ENCODE peak calls at places on chromosomes 2 and 18, in four cellular contexts. Y is fibroblast of lung, R is GM12865, E is nephron progenitor cell. G is an unnamed sample.

GRCh38 chr2:47602996-47603395 is 179.9 kb upstream of the MSH6 start:
- DNase-seq in Y (peak; percentile 14), R (no peak), E (no peak), G (no peak)

GRCh38 chr2:220365023-220365422 is 737.6 kb downstream of the SLC4A3 start:
- DNase-seq in Y (peak; percentile 87), E (no peak), R (no peak), G (peak; percentile 44)

GRCh38 chr2:170204561-170204960 is 26.6 kb downstream of the MYO3B start:
- DNase-seq in R (no peak), Y (no peak), E (no peak), G (no peak)

GRCh38 chr2:120656273-120656960 is 79.3 kb upstream of the GLI2 start:
- DNase-seq in R (no peak), Y (peak; percentile 46), E (no peak), G (no peak)

GRCh38 chr2:195664528-195664927 is 7.5 kb downstream of the SLC39A10 start:
- DNase-seq in Y (no peak), E (no peak), R (no peak), G (no peak)

GRCh38 chr2:74516070-74516633 is 1.9 kb downstream of the TLX2 start:
- DNase-seq in R (peak; percentile 82), E (peak; percentile 73), Y (no peak), G (peak; percentile 65)

GRCh38 chr2:175366814-175367213 is 185.3 kb upstream of the ATP5MC3 start:
- DNase-seq in Y (peak; percentile 24), E (peak; percentile 50), R (peak; percentile 45), G (peak; percentile 55)

GRCh38 chr2:186533717-186534116 is 47.7 kb downstream of the ZC3H15 start:
- DNase-seq in E (no peak), R (no peak), Y (no peak), G (no peak)

GRCh38 chr2:6750389-6751158 is 115.1 kb downstream of the CMPK2 start:
- DNase-seq in Y (peak; percentile 21), R (no peak), E (no peak), G (no peak)

GRCh38 chr2:230748087-230748486 is 35.4 kb downstream of the CAB39 start:
- DNase-seq in Y (peak; percentile 80), E (no peak), R (no peak), G (no peak)

GRCh38 chr18:79156330-79156729 is 87.1 kb downstream of the ATP9B start:
- DNase-seq in R (no peak), E (no peak), Y (no peak), G (no peak)

GRCh38 chr2:14781148-14781547 is 148.6 kb downstream of the LRATD1 start:
- DNase-seq in R (no peak), E (no peak), Y (no peak), G (peak; percentile 23)

GRCh38 chr2:61253136-61253535 is 91.1 kb downstream of the C2orf74 start:
- DNase-seq in E (no peak), R (no peak), Y (peak; percentile 20), G (no peak)

GRCh38 chr2:41930807-41931566 is 116.8 kb upstream of the PKDCC start:
- DNase-seq in E (no peak), Y (peak; percentile 67), R (peak; percentile 75), G (peak; percentile 58)

GRCh38 chr18:47881752-47882455 is 48.6 kb downstream of the SMAD2 start:
- DNase-seq in E (no peak), R (no peak), Y (peak; percentile 75), G (no peak)

GRCh38 chr2:221501210-221501882 is 70.8 kb downstream of the EPHA4 start:
- DNase-seq in E (no peak), R (no peak), Y (peak; percentile 88), G (no peak)

GRCh38 chr18:9774150-9774549 is 66.0 kb downstream of the RAB31 start:
- DNase-seq in E (no peak), Y (no peak), R (no peak), G (no peak)

GRCh38 chr2:102839668-102840388 is 78.0 kb downstream of the TMEM182 start:
- DNase-seq in Y (peak; percentile 12), E (peak; percentile 57), R (peak; percentile 32), G (peak; percentile 21)

GRCh38 chr2:101989740-101990460 is 1.9 kb upstream of the IL1R2 start:
- DNase-seq in R (no peak), Y (no peak), E (no peak), G (no peak)

GRCh38 chr2:145652992-145653545 is 1133.2 kb upstream of the ZEB2 start:
- DNase-seq in Y (peak; percentile 87), R (no peak), E (no peak), G (peak; percentile 72)

GRCh38 chr2:26161926-26162325 is 11.0 kb upstream of the GAREM2 start:
- DNase-seq in Y (no peak), R (no peak), E (no peak), G (no peak)

GRCh38 chr18:46009158-46009866 is 42.2 kb upstream of the EPG5 start:
- DNase-seq in R (no peak), Y (no peak), E (no peak), G (no peak)

GRCh38 chr2:232482301-232483238 is 5.1 kb downstream of the ECEL1 start:
- DNase-seq in Y (no peak), R (no peak), E (peak; percentile 2), G (no peak)

GRCh38 chr2:218291318-218291933 is 877 bp downstream of the TMBIM1 start:
- DNase-seq in R (no peak), E (no peak), Y (no peak), G (no peak)

GRCh38 chr2:25981596-25982272 is 563 bp downstream of the KIF3C start:
- DNase-seq in R (no peak), E (peak; percentile 57), Y (peak; percentile 21), G (no peak)

GRCh38 chr18:8162797-8163196 is 446.4 kb upstream of the RAB12 start:
- DNase-seq in Y (no peak), E (no peak), R (no peak), G (peak; percentile 12)

GRCh38 chr2:154507186-154507585 is 191.3 kb upstream of the KCNJ3 start:
- DNase-seq in R (peak; percentile 6), Y (no peak), E (no peak), G (no peak)

GRCh38 chr2:164430166-164430783 is 191.0 kb downstream of the GRB14 start:
- DNase-seq in R (peak; percentile 43), Y (peak; percentile 41), E (peak; percentile 23), G (peak; percentile 30)

GRCh38 chr18:24271381-24272331 is 126.0 kb downstream of the OSBPL1A start:
- DNase-seq in R (peak; percentile 23), E (peak; percentile 78), Y (peak; percentile 84), G (peak; percentile 64)

GRCh38 chr2:154338359-154338967 is 360.0 kb upstream of the KCNJ3 start:
- DNase-seq in R (no peak), Y (no peak), E (no peak), G (no peak)

GRCh38 chr2:177353084-177353483 is 39.5 kb upstream of the AGPS start:
- DNase-seq in Y (peak; percentile 81), R (no peak), E (no peak), G (no peak)

GRCh38 chr2:200509227-200509607 is 651 bp downstream of the KCTD18 start:
- DNase-seq in Y (no peak), R (peak; percentile 12), E (no peak), G (peak; percentile 47)

DNA sequence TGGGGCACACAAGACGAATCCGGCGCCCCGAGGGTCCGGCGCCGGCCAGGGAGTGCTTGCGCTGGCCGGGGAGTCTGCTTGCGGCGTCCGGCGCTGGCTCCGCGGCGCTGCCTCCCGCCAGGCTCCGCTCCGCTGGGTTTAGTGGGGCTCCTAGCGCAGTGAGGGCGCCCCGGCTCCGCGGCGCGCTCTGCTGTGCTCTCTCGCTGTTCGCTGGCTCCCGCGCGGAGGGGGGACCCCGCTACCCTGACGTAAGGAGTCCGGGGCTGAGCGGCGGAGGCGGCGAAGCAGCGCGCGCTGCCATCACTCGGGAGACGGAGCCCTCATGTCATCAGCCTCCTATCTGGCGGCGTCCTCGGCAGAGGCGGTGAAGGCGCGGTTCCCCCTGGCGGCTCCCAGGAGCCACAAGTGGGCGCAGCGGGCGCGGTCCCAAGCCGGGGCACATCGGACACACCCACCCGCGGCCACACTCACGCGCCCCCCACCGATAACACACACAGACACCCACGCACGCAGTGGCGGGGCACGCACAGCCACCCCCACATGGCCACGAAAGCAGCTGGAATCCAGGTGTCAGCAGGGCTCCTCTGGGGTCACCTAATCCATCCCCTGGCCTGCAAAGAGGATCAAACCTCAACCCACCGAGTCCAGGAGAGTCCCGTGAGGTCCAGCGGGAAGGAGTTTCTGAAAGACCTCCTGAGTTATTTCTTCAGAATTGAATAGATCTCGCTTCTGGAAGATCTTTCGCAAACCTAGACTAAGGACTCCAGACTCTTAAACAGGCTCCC is at the start of gene C1QL2:
- DNase-seq in R (no peak), E (peak; percentile 71), Y (no peak), G (no peak)
- TF ChIP-seq CTCF in R (no peak), E (no peak), Y (no peak), G (no peak)

DNA sequence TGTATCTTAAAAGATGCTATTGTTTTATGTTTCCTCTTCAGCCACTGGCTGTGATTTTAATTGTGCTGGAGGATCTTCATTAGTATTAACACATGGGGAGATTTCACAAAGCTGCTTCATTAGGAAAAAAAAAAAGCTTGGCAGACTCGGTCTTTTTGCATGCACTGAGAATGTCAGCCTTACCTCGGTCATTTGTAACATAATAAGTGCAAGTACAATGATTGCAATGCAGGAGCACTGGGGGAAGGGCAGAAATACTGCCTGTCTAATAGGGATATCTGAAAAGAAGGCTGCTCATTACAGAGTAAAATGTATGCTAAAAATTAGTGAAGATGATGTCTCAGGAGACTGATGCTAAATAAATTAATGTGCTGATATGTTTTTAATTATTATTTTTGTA is 1.3 kb upstream of the BAZ2B start:
- DNase-seq in R (no peak), Y (peak; percentile 58), E (no peak), G (no peak)
- TF ChIP-seq CTCF in R (no peak), Y (no peak), E (no peak), G (no peak)

DNA sequence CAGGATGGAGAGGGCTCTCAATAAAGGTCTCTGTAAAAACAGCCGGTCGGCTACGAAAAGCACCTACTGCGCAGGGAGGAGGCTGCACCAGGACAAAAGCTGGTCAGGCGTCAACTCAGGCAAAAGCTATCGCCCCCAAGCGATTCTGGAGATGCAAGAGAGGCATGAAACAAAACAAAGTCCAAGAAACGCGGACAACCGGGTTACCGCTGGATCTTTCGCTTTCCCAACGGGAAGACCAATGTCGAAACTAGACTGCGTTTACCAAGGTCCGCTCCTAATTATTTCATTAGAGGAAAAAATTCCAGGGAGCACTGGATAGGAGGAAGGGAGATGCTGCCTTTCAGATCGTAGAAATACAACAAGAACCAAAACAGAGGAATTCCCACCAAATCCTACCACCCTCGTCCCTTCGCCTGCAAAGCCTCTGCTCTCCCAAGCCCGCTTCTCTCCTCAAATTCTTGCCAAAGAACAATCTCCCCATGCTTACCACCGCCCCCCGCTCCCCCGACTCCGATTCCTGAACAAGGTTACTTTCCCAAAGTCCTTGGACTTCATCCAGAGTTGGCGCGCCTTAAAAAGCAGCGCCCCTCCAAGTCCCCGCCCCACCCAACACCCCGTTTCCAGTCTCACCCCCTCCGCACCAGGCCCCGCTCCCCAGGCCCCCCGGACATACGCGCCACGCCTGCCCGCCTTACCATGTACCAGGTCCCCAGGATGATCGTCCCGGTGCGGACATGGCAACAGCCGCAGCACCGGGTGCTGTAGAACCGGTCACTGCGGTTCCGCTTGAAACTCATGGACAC is 513 bp downstream of the LAPTM4A start:
- DNase-seq in E (peak; percentile 47), R (peak; percentile 69), Y (peak; percentile 55), G (peak; percentile 51)
- TF ChIP-seq CTCF in E (no peak), R (peak; percentile 11), Y (peak; percentile 34), G (no peak)

GRCh38 chr18:57973889-57974288 is 70.1 kb upstream of the NEDD4L start:
- DNase-seq in R (no peak), Y (no peak), E (no peak), G (no peak)

GRCh38 chr18:57974585-57974984 is 69.4 kb upstream of the NEDD4L start:
- DNase-seq in Y (no peak), R (no peak), E (no peak), G (no peak)

GRCh38 chr18:57975805-57976204 is 68.2 kb upstream of the NEDD4L start:
- DNase-seq in Y (no peak), R (no peak), E (no peak), G (no peak)

GRCh38 chr18:57969824-57970223 is 74.2 kb upstream of the NEDD4L start:
- DNase-seq in R (no peak), Y (no peak), E (no peak), G (no peak)

GRCh38 chr18:57970356-57971095 is 73.5 kb upstream of the NEDD4L start:
- DNase-seq in Y (no peak), R (no peak), E (no peak), G (no peak)
- TF ChIP-seq CTCF in Y (peak; percentile 40), R (peak; percentile 16), E (peak; percentile 28), G (peak; percentile 14)